ENCODE peak calls at places on chromosomes 7 and 10, in eight cellular contexts. A, Z, G, B, Q, S, I and D are unnamed samples.

GRCh38 chr10:132143162-132143561 is 43.6 kb upstream of the DPYSL4 start:
- DNase-seq in Q (no peak), Z (no peak), I (no peak), G (no peak), B (no peak), S (no peak), A (no peak), D (no peak)

GRCh38 chr10:131692176-131692575 is 208.6 kb upstream of the PPP2R2D start:
- DNase-seq in Q (no peak), I (no peak), S (no peak), G (no peak), B (no peak), Z (no peak), A (no peak), D (no peak)

GRCh38 chr7:151402029-151402835 is 7.6 kb downstream of the WDR86 start:
- DNase-seq in Q (no peak), S (no peak), A (no peak), G (no peak), B (no peak), I (no peak), Z (no peak), D (no peak)

GRCh38 chr10:126459878-126460481 is 71.7 kb upstream of the ADAM12 start:
- DNase-seq in B (peak), A (peak), I (peak), Z (no peak), G (no peak), S (peak), Q (peak), D (no peak)

GRCh38 chr7:155252958-155253501 is 44.6 kb upstream of the INSIG1 start:
- DNase-seq in B (no peak), Z (no peak), G (no peak), S (no peak), A (no peak), I (no peak), Q (no peak), D (peak)

GRCh38 chr7:24926623-24927539 is 53.1 kb downstream of the OSBPL3 start:
- DNase-seq in Q (no peak), Z (no peak), G (no peak), I (no peak), S (no peak), A (no peak), B (peak), D (no peak)

GRCh38 chr7:122535086-122535485 is 163.8 kb downstream of the RNF133 start:
- DNase-seq in I (no peak), S (no peak), B (no peak), A (no peak), G (no peak), Q (no peak), Z (no peak), D (no peak)

GRCh38 chr7:82605247-82605864 is 161.8 kb upstream of the CACNA2D1 start:
- DNase-seq in B (no peak), Q (no peak), I (peak), S (peak), G (peak), Z (no peak), A (peak), D (no peak)

GRCh38 chr7:26538683-26539082 is 247.0 kb downstream of the SNX10 start:
- DNase-seq in Z (no peak), Q (no peak), S (no peak), I (peak), B (no peak), A (no peak), G (no peak), D (no peak)

GRCh38 chr10:60955957-60956425 is 12.0 kb upstream of the RHOBTB1 start:
- DNase-seq in Q (no peak), S (peak), B (no peak), I (peak), Z (no peak), G (no peak), A (no peak), D (no peak)

GRCh38 chr7:35785250-35785649 is 15.6 kb upstream of the SEPTIN7 start:
- DNase-seq in S (no peak), A (no peak), B (no peak), Q (no peak), Z (no peak), G (no peak), I (no peak), D (no peak)

GRCh38 chr10:121461307-121461706 is 136.9 kb downstream of the FGFR2 start:
- DNase-seq in B (no peak), Z (no peak), A (no peak), S (no peak), Q (no peak), I (no peak), G (no peak), D (no peak)

GRCh38 chr7:46990761-46991160 is 591.1 kb downstream of the TNS3 start:
- DNase-seq in B (peak), A (no peak), G (no peak), Z (no peak), I (no peak), S (no peak), Q (no peak), D (no peak)